ENCODE peak calls at places on chromosomes 7 and 10, in nine cellular contexts. O is tibial artery, D is GM12865, I is gastrocnemius medialis, Z is endothelial cell, G is stomach, T is HFFc6, P is progenitor cell of endocrine pancreas, B is fibroblast of the aortic adventitia. A is an unnamed sample.

GRCh38 chr10:88897019-88897853 is 17.2 kb downstream of the STAMBPL1 start:
- DNase-seq in D (no peak), T (peak; percentile 26), Z (no peak), I (no peak), B (no peak), G (no peak), O (no peak), P (no peak), A (no peak)

GRCh38 chr7:68409851-68410250 is 1188.4 kb upstream of the AUTS2 start:
- DNase-seq in I (no peak), O (no peak), D (no peak), P (no peak), Z (no peak), B (no peak), G (no peak), T (no peak), A (no peak)

GRCh38 chr10:100981178-100981710 is 6.1 kb downstream of the MRPL43 start:
- DNase-seq in G (no peak), Z (no peak), O (no peak), T (no peak), P (no peak), I (no peak), D (no peak), B (no peak), A (no peak)

GRCh38 chr7:81232084-81232799 is 313.4 kb upstream of the SEMA3C start:
- DNase-seq in O (no peak), I (no peak), B (no peak), T (no peak), D (no peak), Z (no peak), P (no peak), G (peak; percentile 88), A (no peak)

GRCh38 chr7:141072548-141073172 is 1.2 kb upstream of the TMEM178B start:
- DNase-seq in O (no peak), I (peak; percentile 46), P (peak; percentile 15), G (no peak), Z (peak; percentile 35), B (peak; percentile 72), D (peak; percentile 40), T (peak; percentile 69), A (no peak)

GRCh38 chr10:86821600-86821999 is 65.2 kb downstream of the BMPR1A start:
- DNase-seq in O (no peak), D (no peak), I (no peak), B (peak; percentile 91), Z (no peak), P (no peak), G (no peak), T (no peak), A (no peak)

GRCh38 chr7:132276252-132276651 is 300.0 kb downstream of the PLXNA4 start:
- DNase-seq in P (no peak), D (no peak), O (no peak), B (no peak), T (no peak), G (no peak), Z (no peak), I (no peak), A (no peak)

GRCh38 chr10:51103818-51104217 is 29.5 kb downstream of the PRKG1 start:
- DNase-seq in O (no peak), Z (no peak), D (no peak), I (no peak), B (no peak), T (peak; percentile 18), P (no peak), G (no peak), A (no peak)

DNA sequence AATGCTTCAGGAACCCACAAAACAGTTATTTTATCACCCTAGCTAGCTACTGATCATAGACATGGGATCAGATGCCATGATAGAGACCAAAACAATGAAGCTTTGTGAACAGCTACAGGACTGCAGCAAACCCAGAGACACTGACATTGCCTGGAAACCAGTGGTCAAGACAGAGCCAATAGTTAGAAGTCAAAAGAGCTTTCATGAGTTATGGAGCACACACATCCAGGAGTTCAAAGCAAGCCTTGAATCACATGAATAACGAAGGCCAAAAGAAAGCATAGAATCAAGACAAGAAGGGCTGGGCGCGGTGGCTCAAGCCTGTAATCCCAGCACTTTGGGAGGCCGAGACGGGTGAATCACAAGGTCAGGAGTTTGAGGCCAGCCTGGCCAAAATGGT is 34.5 kb upstream of the GSAP start:
- DNase-seq in G (no peak), T (no peak), D (no peak), P (no peak), O (no peak), I (no peak), B (no peak), Z (no peak), A (no peak)
- TF ChIP-seq CTCF in G (no peak), T (no peak), D (no peak), P (no peak), O (no peak), I (no peak), B (no peak), Z (no peak), A (no peak)

GRCh38 chr7:157886261-157886660 is 549.5 kb downstream of the DNAJB6 start:
- DNase-seq in Z (no peak), I (no peak), O (no peak), T (no peak), G (no peak), D (no peak), P (no peak), B (no peak), A (no peak)
- TF ChIP-seq CTCF in Z (no peak), I (no peak), O (no peak), T (no peak), G (no peak), D (no peak), P (no peak), B (no peak), A (no peak)

DNA sequence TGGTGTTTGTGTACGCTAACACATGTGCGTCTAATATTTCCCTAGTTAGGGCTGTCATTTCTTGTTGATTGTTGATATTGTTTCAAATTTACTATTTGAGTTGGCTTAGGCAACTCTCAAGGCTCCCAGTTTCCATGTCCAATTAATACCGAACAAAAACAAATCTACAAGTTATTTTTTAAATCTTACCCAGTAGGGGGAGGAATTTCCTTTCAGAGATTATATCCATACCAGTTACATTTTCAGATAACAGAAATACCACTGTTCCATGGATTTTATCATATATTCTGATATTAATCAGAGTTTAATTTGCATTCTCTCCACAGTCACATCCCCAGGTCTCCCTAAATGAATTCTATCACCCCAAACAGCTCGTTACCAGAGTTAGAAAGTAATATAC is 7.2 kb upstream of the AKR1B10 start:
- DNase-seq in T (no peak), G (no peak), P (no peak), I (no peak), O (no peak), Z (no peak), B (peak; percentile 62), D (no peak), A (no peak)
- TF ChIP-seq CTCF in T (peak; percentile 72), G (no peak), P (no peak), I (no peak), O (no peak), Z (no peak), B (peak; percentile 38), D (no peak), A (peak; percentile 31)

GRCh38 chr10:91163709-91164474 is 56.6 kb upstream of the PCGF5 start:
- DNase-seq in G (peak; percentile 75), Z (no peak), I (peak; percentile 47), B (peak; percentile 72), T (peak; percentile 84), P (peak; percentile 25), O (peak; percentile 93), D (peak; percentile 49), A (peak; percentile 87)
- TF ChIP-seq CTCF in G (no peak), Z (no peak), I (peak; percentile 14), B (no peak), T (peak; percentile 47), P (peak; percentile 18), O (no peak), D (no peak), A (peak; percentile 8)

GRCh38 chr10:117924820-117925219 is 121.9 kb downstream of the RAB11FIP2 start:
- DNase-seq in Z (no peak), D (no peak), I (no peak), B (no peak), O (no peak), T (no peak), G (no peak), P (no peak), A (no peak)
- TF ChIP-seq CTCF in Z (no peak), D (no peak), I (no peak), B (no peak), O (no peak), T (no peak), G (no peak), P (no peak), A (no peak)

DNA sequence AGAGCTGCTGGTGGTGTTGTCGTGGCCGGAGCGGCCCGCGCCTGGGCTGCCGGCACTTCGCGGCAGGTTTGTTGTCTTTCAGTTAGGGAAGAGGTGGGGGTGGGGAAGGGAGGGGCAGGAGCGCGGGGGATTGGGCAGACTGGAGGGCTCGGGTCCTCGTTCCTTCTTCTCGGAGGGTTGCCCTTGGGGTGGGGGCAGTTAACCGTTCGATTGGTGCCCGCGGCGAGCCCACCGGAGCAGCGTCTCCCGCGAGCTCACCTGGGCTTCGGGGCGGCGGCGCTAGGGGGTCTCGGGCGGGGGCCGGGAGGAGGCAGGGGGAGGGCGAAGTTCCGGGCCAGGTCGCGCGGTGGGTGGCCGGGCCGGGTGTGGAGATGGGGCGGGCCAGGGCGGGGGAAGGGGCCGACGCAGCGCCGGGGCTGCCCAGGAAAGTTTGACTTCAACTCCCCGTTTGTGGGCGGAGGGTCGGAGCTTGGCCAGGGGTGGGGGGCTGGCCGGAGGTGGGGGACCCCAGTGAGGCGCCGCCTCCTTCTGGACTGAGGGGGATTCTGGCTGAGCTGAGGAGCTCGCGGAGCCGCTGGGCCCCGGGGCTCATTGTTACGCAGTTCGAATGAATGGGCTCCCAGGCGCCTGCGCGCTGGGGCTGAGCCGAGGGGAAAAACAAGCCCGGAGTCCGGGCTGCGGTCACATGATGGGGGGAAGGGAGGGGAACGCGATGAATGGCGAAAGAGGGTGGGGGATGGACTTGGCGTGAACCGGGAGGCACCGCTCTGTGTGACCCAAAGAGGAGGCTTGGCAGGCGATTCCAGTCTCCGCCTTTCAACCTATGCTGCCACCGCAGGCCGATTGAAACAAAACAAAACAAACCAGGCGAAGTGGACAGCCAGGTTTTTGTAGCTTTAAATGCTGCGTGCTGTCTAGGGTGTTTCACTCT is 582 bp downstream of the HBP1 start:
- DNase-seq in P (peak; percentile 94), O (peak; percentile 99), D (peak; percentile 95), G (peak; percentile 97), Z (peak; percentile 94), T (peak; percentile 94), I (peak; percentile 98), B (peak; percentile 98), A (peak; percentile 97)
- TF ChIP-seq CTCF in P (no peak), O (no peak), D (no peak), G (no peak), Z (no peak), T (no peak), I (no peak), B (no peak), A (no peak)

GRCh38 chr10:103982639-103983038 is 15.7 kb downstream of the SLK start:
- DNase-seq in Z (peak; percentile 43), B (no peak), O (no peak), T (no peak), D (peak; percentile 15), I (no peak), P (no peak), G (no peak), A (no peak)
- TF ChIP-seq CTCF in Z (no peak), B (no peak), O (no peak), T (peak; percentile 41), D (no peak), I (no peak), P (peak; percentile 31), G (no peak), A (peak; percentile 18)

GRCh38 chr10:48332166-48332870 is 25.8 kb downstream of the MAPK8 start:
- DNase-seq in D (no peak), O (no peak), I (no peak), B (no peak), Z (no peak), G (no peak), T (no peak), P (no peak), A (no peak)
- TF ChIP-seq CTCF in D (no peak), O (no peak), I (no peak), B (no peak), Z (no peak), G (no peak), T (no peak), P (no peak), A (no peak)